ENCODE peak calls at places on chromosome 2, in nine cellular contexts. V is mesenchymal stem cell; G is stimulated activated CD8-positive, alpha-beta memory T cell treated with anti-CD3 and anti-CD28 coated beads, Interleukin-7, amount 100 ng/mL, for 24 hours; Z is EH; T is astrocyte of the hippocampus; L is stimulated activated CD4-positive, alpha-beta T cell treated with anti-CD3 and anti-CD28 coated beads, Interleukin-15, amount 100 ng/mL, for 1 hour; O is hypothalamus; E is mesendoderm; J is activated T-cell treated with anti-CD3 and anti-CD28 coated beads for 1 hour. N is an unnamed sample.

GRCh38 chr2:48137829-48138228 is 231.5 kb upstream of the FBXO11 start:
- DNase-seq in V (no peak), G (no peak), Z (no peak), T (no peak), L (no peak), O (no peak), E (no peak), J (no peak), N (no peak)

GRCh38 chr2:45769786-45770576 is 118.5 kb downstream of the PRKCE start:
- DNase-seq in V (no peak), G (no peak), Z (no peak), T (no peak), L (no peak), O (no peak), E (no peak), J (no peak), N (no peak)

GRCh38 chr2:216559625-216560156 is 61.0 kb downstream of the RPL37A start:
- DNase-seq in V (no peak), G (no peak), Z (peak), T (peak), L (no peak), O (no peak), E (no peak), J (no peak), N (no peak)

GRCh38 chr2:172148246-172148645 is 45.5 kb upstream of the DLX2 start:
- DNase-seq in V (no peak), G (no peak), Z (peak), T (peak), L (no peak), O (no peak), E (no peak), J (no peak), N (no peak)

GRCh38 chr2:38863061-38863695 is 12.6 kb downstream of the DHX57 start:
- DNase-seq in V (no peak), G (no peak), Z (peak), T (peak), L (no peak), O (no peak), E (peak), J (no peak), N (no peak)

GRCh38 chr2:226775032-226775509 is 24.5 kb downstream of the IRS1 start:
- DNase-seq in V (no peak), G (no peak), Z (no peak), T (no peak), L (no peak), O (no peak), E (no peak), J (no peak), N (no peak)

GRCh38 chr2:180516204-180516603 is 464.2 kb upstream of the UBE2E3 start:
- DNase-seq in V (no peak), G (no peak), Z (no peak), T (no peak), L (no peak), O (no peak), E (no peak), J (no peak), N (no peak)

GRCh38 chr2:181694271-181694670 is 14.0 kb upstream of the NEUROD1 start:
- DNase-seq in V (no peak), G (no peak), Z (no peak), T (no peak), L (no peak), O (no peak), E (no peak), J (no peak), N (no peak)

GRCh38 chr2:190069936-190070696 is 7.6 kb upstream of the MSTN start:
- DNase-seq in V (peak), G (no peak), Z (peak), T (peak), L (no peak), O (peak), E (peak), J (no peak), N (no peak)